ENCODE peak calls at places on chromosomes 7 and 10, in six cellular contexts. P is A549, V is heart left ventricle, M is thoracic aorta, J is T-helper 17 cell, K is PC-3. X is an unnamed sample.

GRCh38 chr7:108824840-108825540 is 255.3 kb downstream of the DNAJB9 start:
- ATAC-seq in M (no peak), J (no peak), V (no peak), P (peak; percentile 59), K (peak; percentile 67), X (no peak)

GRCh38 chr10:61949687-61950086 is 48.2 kb downstream of the ARID5B start:
- ATAC-seq in M (no peak), P (no peak), K (no peak), V (no peak), J (no peak), X (no peak)

GRCh38 chr10:132564249-132564605 is 26.6 kb downstream of the INPP5A start:
- ATAC-seq in J (no peak), K (peak; percentile 13), M (no peak), P (no peak), V (no peak), X (no peak)

GRCh38 chr10:12720217-12720981 is 281.1 kb downstream of the CCDC3 start:
- ATAC-seq in J (no peak), V (no peak), K (peak; percentile 90), P (peak; percentile 95), M (peak; percentile 98), X (peak; percentile 87)

GRCh38 chr7:137882261-137882668 is 35.5 kb upstream of the DGKI start:
- ATAC-seq in K (peak; percentile 97), M (peak; percentile 87), V (no peak), J (no peak), P (peak; percentile 94), X (peak; percentile 65)

GRCh38 chr10:132408823-132409666 is 12.0 kb downstream of the PWWP2B start:
- ATAC-seq in M (no peak), K (no peak), J (no peak), P (no peak), V (no peak), X (no peak)

GRCh38 chr10:124522903-124523260 is 61.3 kb downstream of the LHPP start:
- ATAC-seq in J (no peak), K (peak; percentile 72), V (no peak), M (no peak), P (peak; percentile 49), X (no peak)

GRCh38 chr10:110010076-110011069 is 2.6 kb downstream of the ADD3 start:
- ATAC-seq in K (no peak), V (no peak), P (no peak), J (peak; percentile 72), M (no peak), X (no peak)

GRCh38 chr10:60901561-60902235 is 42.3 kb downstream of the RHOBTB1 start:
- ATAC-seq in M (no peak), K (peak; percentile 63), P (no peak), J (no peak), V (peak; percentile 93), X (no peak)

GRCh38 chr7:148987751-148988512 is 40.4 kb downstream of the PDIA4 start:
- ATAC-seq in V (no peak), M (no peak), K (peak; percentile 27), P (peak; percentile 36), J (no peak), X (peak; percentile 4)

GRCh38 chr10:31908157-31908556 is 20.5 kb downstream of the ARHGAP12 start:
- ATAC-seq in M (no peak), P (no peak), K (no peak), V (no peak), J (no peak), X (peak; percentile 41)

GRCh38 chr10:88236121-88236743 is 346.9 kb downstream of the RNLS start:
- ATAC-seq in K (no peak), P (no peak), J (no peak), M (no peak), V (no peak), X (no peak)

GRCh38 chr7:2336626-2337025 is 18.0 kb upstream of the EIF3B start:
- ATAC-seq in V (no peak), K (no peak), M (no peak), J (no peak), P (no peak), X (no peak)

GRCh38 chr10:131080571-131080970 is 230.9 kb downstream of the TCERG1L start:
- ATAC-seq in M (no peak), K (no peak), P (no peak), J (no peak), V (no peak), X (no peak)

GRCh38 chr10:52906046-52906445 is 133.5 kb upstream of the MBL2 start:
- ATAC-seq in K (peak; percentile 85), J (no peak), M (no peak), P (no peak), V (no peak), X (no peak)

GRCh38 chr7:36811807-36812206 is 87.5 kb upstream of the AOAH start:
- ATAC-seq in V (no peak), M (no peak), J (no peak), K (no peak), P (no peak), X (no peak)

GRCh38 chr7:96663457-96663856 is 46.2 kb downstream of the SEM1 start:
- ATAC-seq in K (no peak), M (no peak), J (no peak), V (no peak), P (no peak), X (no peak)

GRCh38 chr7:138549082-138549481 is 89.0 kb downstream of the TRIM24 start:
- ATAC-seq in M (no peak), V (peak; percentile 78), K (no peak), J (no peak), P (no peak), X (no peak)

GRCh38 chr10:3133948-3134347 is 38.6 kb downstream of the PITRM1 start:
- ATAC-seq in V (no peak), P (no peak), J (no peak), M (no peak), K (no peak), X (no peak)

GRCh38 chr7:120793213-120793936 is 64.6 kb downstream of the TSPAN12 start:
- ATAC-seq in M (no peak), J (no peak), K (no peak), V (no peak), P (no peak), X (no peak)

GRCh38 chr7:11213246-11213645 is 239.6 kb downstream of the PHF14 start:
- ATAC-seq in J (no peak), K (no peak), M (no peak), V (no peak), P (no peak), X (peak; percentile 23)

GRCh38 chr7:47427046-47427643 is 154.8 kb downstream of the TNS3 start:
- ATAC-seq in K (no peak), V (no peak), P (no peak), J (no peak), M (no peak), X (no peak)

GRCh38 chr10:21976739-21977138 is 26.8 kb downstream of the DNAJC1 start:
- ATAC-seq in V (no peak), K (no peak), J (no peak), M (no peak), P (no peak), X (no peak)

GRCh38 chr10:14532473-14533251 is 201.9 kb upstream of the FRMD4A start:
- ATAC-seq in P (peak; percentile 84), K (peak; percentile 71), V (no peak), J (no peak), M (no peak), X (no peak)

GRCh38 chr7:90194911-90195809 is 16.4 kb upstream of the STEAP2 start:
- ATAC-seq in V (no peak), J (no peak), K (no peak), P (no peak), M (no peak), X (no peak)

GRCh38 chr7:151187409-151188251 is 580 bp upstream of the ASB10 start:
- ATAC-seq in K (no peak), P (no peak), M (no peak), V (peak; percentile 84), J (no peak), X (no peak)

X was measured in gastroesophageal sphincter.